ENCODE peak calls at places on chromosomes 1 and 21, in eight cellular contexts. H is stimulated activated CD4-positive, alpha-beta T cell treated with anti-CD3 and anti-CD28 coated beads, Interleukin-1b, Interleukin-23, amount 100 ng/mL, for 4 hours; M is psoas muscle; X is LoVo; Z is neural progenitor cell; T is ELR; B is foreskin fibroblast; K is retina. P is an unnamed sample.

GRCh38 chr1:177847843-177848242 is 122.0 kb downstream of the SEC16B start:
- DNase-seq in H (no peak), M (no peak), X (no peak), Z (no peak), T (peak), B (peak), K (no peak), P (no peak)

GRCh38 chr21:21018841-21019240 is 20.6 kb downstream of the NCAM2 start:
- DNase-seq in H (no peak), M (no peak), X (no peak), Z (no peak), T (no peak), B (no peak), K (no peak), P (no peak)

GRCh38 chr1:160834945-160835565 is 27.6 kb downstream of the CD244 start:
- DNase-seq in H (peak), M (no peak), X (peak), Z (peak), T (peak), B (peak), K (no peak), P (no peak)

GRCh38 chr21:45308211-45309068 is 20.7 kb upstream of the POFUT2 start:
- DNase-seq in H (no peak), M (peak), X (no peak), Z (no peak), T (peak), B (peak), K (peak), P (no peak)

GRCh38 chr1:3943806-3944620 is 43.9 kb upstream of the C1orf174 start:
- DNase-seq in H (no peak), M (no peak), X (no peak), Z (no peak), T (no peak), B (no peak), K (no peak), P (no peak)

GRCh38 chr1:231603598-231604275 is 22.9 kb upstream of the DISC1 start:
- DNase-seq in H (no peak), M (no peak), X (peak), Z (peak), T (peak), B (peak), K (peak), P (no peak)

GRCh38 chr1:181314010-181314409 is 169.3 kb upstream of the CACNA1E start:
- DNase-seq in H (no peak), M (no peak), X (no peak), Z (no peak), T (no peak), B (no peak), K (no peak), P (no peak)

GRCh38 chr1:206470692-206471414 is 577 bp downstream of the IKBKE start:
- DNase-seq in H (no peak), M (peak), X (no peak), Z (peak), T (peak), B (peak), K (peak), P (no peak)

GRCh38 chr1:50620680-50621329 is 197.6 kb upstream of the DMRTA2 start:
- DNase-seq in H (no peak), M (no peak), X (peak), Z (peak), T (peak), B (peak), K (no peak), P (no peak)